ENCODE peak calls at places on chromosomes 4 and X, in ten cellular contexts. K, P, I, Z, U, N, V, W, T and O are unnamed samples.

GRCh38 chr4:115279300-115279699 is 165.9 kb upstream of the NDST4 start:
- DNase-seq in K (no peak), P (no peak), W (no peak), N (no peak), T (no peak), V (no peak), I (no peak), Z (peak; percentile 25), U (no peak), O (no peak)

GRCh38 chr4:165974647-165975335 is 101.8 kb downstream of the TLL1 start:
- DNase-seq in P (no peak), T (no peak), W (no peak), U (no peak), N (no peak), Z (peak; percentile 55), K (no peak), V (no peak), I (peak; percentile 74), O (no peak)

GRCh38 chrX:44974462-44974861 is 101.5 kb downstream of the KDM6A start:
- DNase-seq in K (no peak), P (no peak), Z (peak; percentile 76), W (no peak), U (no peak), N (no peak), I (peak; percentile 68), T (no peak), V (no peak), O (no peak)

GRCh38 chr4:173001571-173001970 is 167.0 kb upstream of the GALNT7 start:
- DNase-seq in I (peak; percentile 89), Z (peak; percentile 86), U (no peak), T (no peak), W (no peak), P (no peak), N (no peak), K (no peak), V (no peak), O (no peak)

GRCh38 chrX:40245411-40246140 is 147.8 kb upstream of the BCOR start:
- DNase-seq in N (no peak), T (no peak), I (peak; percentile 73), Z (no peak), V (no peak), K (no peak), P (no peak), U (no peak), W (no peak), O (no peak)

GRCh38 chr4:62260256-62260655 is 1060.1 kb downstream of the ADGRL3 start:
- DNase-seq in Z (peak; percentile 86), V (no peak), W (no peak), I (no peak), T (no peak), U (peak; percentile 18), N (no peak), K (no peak), P (no peak), O (no peak)

GRCh38 chr4:81260443-81261102 is 45.6 kb upstream of the PRKG2 start:
- DNase-seq in P (no peak), Z (peak; percentile 32), I (no peak), U (no peak), W (no peak), V (no peak), N (peak; percentile 36), T (peak; percentile 9), K (no peak), O (no peak)

GRCh38 chrX:35149517-35149916 is 206.9 kb downstream of the FAM47B start:
- DNase-seq in V (no peak), N (no peak), K (no peak), I (no peak), T (no peak), U (no peak), Z (no peak), P (no peak), W (no peak), O (no peak)

GRCh38 chr4:3308691-3309090 is 15.9 kb downstream of the RGS12 start:
- DNase-seq in T (no peak), V (no peak), N (no peak), K (no peak), U (no peak), I (no peak), Z (no peak), W (peak; percentile 49), P (no peak), O (no peak)

GRCh38 chr4:41358626-41359025 is 101.9 kb downstream of the UCHL1 start:
- DNase-seq in K (no peak), N (no peak), T (no peak), I (peak; percentile 55), P (no peak), V (no peak), W (no peak), U (peak; percentile 26), Z (no peak), O (no peak)

GRCh38 chr4:45475490-45475889 is 648.4 kb downstream of the GABRG1 start:
- DNase-seq in W (no peak), N (no peak), V (no peak), P (peak; percentile 28), Z (no peak), T (peak; percentile 10), U (no peak), I (no peak), K (no peak), O (no peak)

GRCh38 chr4:87631668-87632067 is 18.4 kb upstream of the DMP1 start:
- DNase-seq in P (no peak), V (no peak), K (no peak), I (no peak), N (no peak), T (no peak), U (no peak), W (no peak), Z (no peak), O (no peak)

DNA sequence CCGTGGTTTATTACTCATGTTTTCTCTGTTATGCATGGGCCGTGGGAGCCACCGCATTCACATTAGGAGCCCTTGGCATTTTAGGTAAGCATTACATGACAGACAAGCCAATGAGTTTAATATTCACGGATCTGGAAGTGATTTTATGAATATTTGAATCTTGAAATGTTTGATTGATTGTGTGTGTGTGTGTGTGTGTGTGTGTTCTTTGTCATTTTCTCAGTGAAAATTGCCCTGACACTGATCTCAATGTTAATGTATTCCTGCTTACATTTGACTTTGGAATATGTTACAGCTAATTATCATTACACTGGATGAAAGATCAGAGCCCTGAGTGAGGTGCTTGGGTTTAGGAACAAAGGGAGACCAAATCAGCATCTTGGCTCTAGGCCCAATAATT is 5.0 kb upstream of the GK2 start:
- DNase-seq in U (no peak), N (no peak), P (no peak), K (no peak), Z (no peak), W (no peak), I (no peak), T (no peak), V (no peak), O (no peak)
- H3K27ac ChIP-seq in U (no peak overlapping the region), N (no peak overlapping the region), P (no peak overlapping the region), K (no peak overlapping the region), Z (no peak overlapping the region), W (no peak overlapping the region), I (no peak overlapping the region), T (no peak overlapping the region), V (no peak overlapping the region), O (peak overlapping the region; percentile 37)

DNA sequence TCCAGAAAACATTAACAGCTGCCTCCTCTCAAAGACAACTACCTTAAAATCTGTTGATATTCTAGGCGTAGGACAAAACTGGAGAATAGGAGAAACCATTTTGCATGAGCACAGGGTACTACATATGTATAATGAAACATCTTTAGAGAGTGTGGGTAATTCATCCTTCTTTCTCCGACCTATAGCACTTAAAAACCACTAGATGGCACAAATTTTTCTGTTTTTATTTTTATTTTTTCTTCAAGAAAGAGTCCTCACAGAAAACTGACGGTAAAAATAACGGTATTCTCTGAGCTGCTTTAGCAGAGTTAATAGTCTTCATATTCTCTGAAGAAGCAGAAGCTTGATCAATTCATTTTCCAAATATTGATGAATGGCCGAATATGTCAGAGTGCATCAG is 14.6 kb downstream of the SMIM31 start:
- DNase-seq in W (no peak), U (no peak), K (no peak), I (no peak), T (peak; percentile 60), P (no peak), Z (peak; percentile 33), V (no peak), N (no peak), O (no peak)
- TF ChIP-seq CTCF in W (peak; percentile 5), U (peak; percentile 51), K (peak; percentile 32), I (no peak), T (peak; percentile 65), P (peak; percentile 43), Z (peak; percentile 57), V (no peak), N (peak; percentile 76), O (peak; percentile 19)

GRCh38 chr4:13528823-13529129 is 15.5 kb downstream of the NKX3-2 start:
- DNase-seq in K (no peak), W (no peak), U (no peak), N (no peak), I (no peak), P (no peak), Z (no peak), T (no peak), V (no peak), O (no peak)
- H3K27me3 ChIP-seq in K (peaks cover 94% of the 10 kb centered on the region), W (no peaks in the 10 kb centered on the region), U (peaks cover 2% of the 10 kb centered on the region), N (peaks cover 90% of the 10 kb centered on the region), I (peaks cover 75% of the 10 kb centered on the region), P (peaks cover 100% of the 10 kb centered on the region), Z (peaks cover 39% of the 10 kb centered on the region), T (no peaks in the 10 kb centered on the region), V (peaks cover 38% of the 10 kb centered on the region), O (peaks cover 4% of the 10 kb centered on the region)

GRCh38 chr4:86497131-86497530 is 97.0 kb upstream of the PTPN13 start:
- DNase-seq in T (no peak), N (no peak), Z (peak; percentile 88), P (no peak), V (no peak), W (no peak), U (no peak), I (peak; percentile 27), K (no peak), O (no peak)

GRCh38 chr4:86496094-86497060 is 97.7 kb upstream of the PTPN13 start:
- DNase-seq in T (peak; percentile 66), P (peak; percentile 49), W (no peak), V (no peak), N (no peak), I (peak; percentile 25), K (peak; percentile 6), U (peak; percentile 8), Z (peak; percentile 79), O (peak; percentile 23)

GRCh38 chr4:86498560-86499166 is 95.5 kb upstream of the PTPN13 start:
- DNase-seq in Z (peak; percentile 71), N (no peak), I (peak; percentile 70), W (no peak), V (no peak), P (peak; percentile 74), T (peak; percentile 77), K (peak; percentile 43), U (no peak), O (peak; percentile 30)

GRCh38 chr4:86500527-86500926 is 93.6 kb upstream of the PTPN13 start:
- DNase-seq in V (no peak), T (no peak), N (no peak), Z (peak; percentile 71), I (no peak), P (no peak), K (no peak), W (no peak), U (no peak), O (no peak)

DNA sequence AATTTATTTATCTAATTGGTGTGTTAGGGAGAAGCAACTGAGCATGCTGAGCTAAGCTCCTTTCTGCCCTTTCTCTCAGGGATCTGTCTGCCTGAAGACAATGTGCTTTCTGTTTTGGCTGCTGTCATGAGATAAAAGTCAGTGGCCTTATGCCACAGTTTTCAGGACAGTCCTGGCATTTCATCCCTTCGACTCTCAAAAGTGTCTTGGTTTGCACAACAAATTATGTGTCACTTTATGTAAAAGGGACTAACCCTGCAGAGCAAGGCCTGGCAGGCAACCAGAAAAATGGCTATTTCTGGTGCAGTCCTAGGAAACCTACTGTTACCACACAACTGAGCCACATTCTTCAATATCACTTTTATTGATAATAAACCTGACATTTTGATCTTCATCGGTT is 96.1 kb upstream of the PTPN13 start:
- DNase-seq in T (no peak), U (no peak), N (no peak), K (no peak), Z (peak; percentile 24), V (no peak), I (no peak), W (no peak), P (no peak), O (no peak)
- H3K27ac ChIP-seq in T (peak overlapping the region; percentile 83), U (no peak overlapping the region), N (no peak overlapping the region), K (no peak overlapping the region), Z (peak overlapping the region; percentile 84), V (no peak overlapping the region), I (no peak overlapping the region), W (no peak overlapping the region), P (no peak overlapping the region), O (no peak overlapping the region)